ENCODE peak calls at places on chromosome 11, in nine cellular contexts. R is prostate gland, K is PC-3, J is neuronal stem cell, V is endodermal cell, L is kidney, H is IMR-90, G is H9, M is stomach. A is an unnamed sample.

GRCh38 chr11:116078101-116078561 is 573.9 kb upstream of the CADM1 start:
- DNase-seq in R (no peak), K (no peak), J (peak), V (peak), L (no peak), H (peak), G (peak), M (no peak), A (no peak)

GRCh38 chr11:46601129-46601528 is 7.3 kb upstream of the AMBRA1 start:
- DNase-seq in R (no peak), K (no peak), J (no peak), V (no peak), L (no peak), H (peak), G (no peak), M (no peak), A (no peak)

GRCh38 chr11:57407010-57407409 is 16.6 kb upstream of the PRG2 start:
- DNase-seq in R (no peak), K (no peak), J (no peak), V (no peak), L (no peak), H (no peak), G (no peak), M (no peak), A (no peak)

GRCh38 chr11:119055901-119056300 is 1.1 kb downstream of the HYOU1 start:
- DNase-seq in R (no peak), K (peak), J (no peak), V (peak), L (no peak), H (peak), G (no peak), M (no peak), A (no peak)

GRCh38 chr11:48024635-48025071 is 44.3 kb downstream of the PTPRJ start:
- DNase-seq in R (no peak), K (no peak), J (no peak), V (no peak), L (no peak), H (no peak), G (no peak), M (no peak), A (no peak)

GRCh38 chr11:63510360-63511130 is 4.7 kb downstream of the LGALS12 start:
- DNase-seq in R (no peak), K (no peak), J (no peak), V (no peak), L (no peak), H (no peak), G (no peak), M (peak), A (peak)

GRCh38 chr11:111922803-111923202 is 4.1 kb downstream of the C11orf52 start:
- DNase-seq in R (peak), K (peak), J (no peak), V (no peak), L (no peak), H (peak), G (no peak), M (peak), A (no peak)

GRCh38 chr11:13446444-13446843 is 16.6 kb downstream of the BTBD10 start:
- DNase-seq in R (no peak), K (peak), J (no peak), V (no peak), L (no peak), H (peak), G (no peak), M (no peak), A (no peak)

GRCh38 chr11:88680806-88681205 is 343.3 kb upstream of the CTSC start:
- DNase-seq in R (no peak), K (peak), J (no peak), V (no peak), L (no peak), H (peak), G (no peak), M (no peak), A (no peak)

GRCh38 chr11:79438631-79439429 is 2.0 kb downstream of the TENM4 start:
- DNase-seq in R (no peak), K (no peak), J (peak), V (peak), L (no peak), H (peak), G (peak), M (no peak), A (peak)

GRCh38 chr11:46659908-46660307 is 40.5 kb downstream of the ARHGAP1 start:
- DNase-seq in R (no peak), K (no peak), J (no peak), V (no peak), L (no peak), H (peak), G (no peak), M (no peak), A (no peak)

GRCh38 chr11:32885556-32885955 is 7.1 kb upstream of the QSER1 start:
- DNase-seq in R (no peak), K (no peak), J (no peak), V (no peak), L (no peak), H (no peak), G (peak), M (no peak), A (no peak)

GRCh38 chr11:64842366-64842759 is 2.1 kb downstream of the CDC42BPG start:
- DNase-seq in R (no peak), K (peak), J (no peak), V (peak), L (no peak), H (no peak), G (no peak), M (no peak), A (no peak)

GRCh38 chr11:102120006-102120405 is 9.8 kb downstream of the YAP1 start:
- DNase-seq in R (no peak), K (peak), J (no peak), V (no peak), L (no peak), H (peak), G (no peak), M (no peak), A (no peak)

GRCh38 chr11:18036456-18036855 is 9.6 kb downstream of the TPH1 start:
- DNase-seq in R (no peak), K (no peak), J (no peak), V (no peak), L (no peak), H (no peak), G (no peak), M (no peak), A (no peak)
- H3K27ac ChIP-seq in R (no peak), K (no peak), J (no peak), V (no peak), L (no peak), H (no peak), G (no peak), M (no peak), A (no peak)

GRCh38 chr11:99803501-99803900 is 782.8 kb downstream of the CNTN5 start:
- DNase-seq in R (no peak), K (peak), J (no peak), V (no peak), L (no peak), H (no peak), G (no peak), M (no peak), A (no peak)
- H3K27ac ChIP-seq in R (no peak), K (no peak), J (no peak), V (no peak), L (no peak), H (no peak), G (no peak), M (no peak), A (no peak)

DNA sequence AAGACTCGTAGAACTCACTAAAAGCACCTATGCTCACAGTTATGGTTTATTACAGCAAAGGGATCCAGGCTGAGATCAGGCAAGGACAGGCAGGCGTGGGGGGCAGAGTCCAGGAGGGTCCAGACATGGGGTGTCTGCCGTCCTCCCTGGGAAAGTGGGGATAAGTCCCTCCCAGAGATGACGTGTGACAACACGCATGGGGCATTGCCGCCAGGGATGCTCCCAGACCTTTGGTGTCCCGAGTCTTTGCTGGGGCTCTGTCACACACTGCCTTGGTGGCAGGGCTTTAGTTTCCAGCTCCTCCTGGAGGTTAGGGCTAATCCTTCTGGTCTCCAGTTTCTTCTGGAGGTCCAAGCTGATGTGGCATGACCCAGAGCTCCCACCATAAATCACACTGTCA is 226.7 kb downstream of the CTTN start:
- DNase-seq in R (no peak), K (no peak), J (no peak), V (no peak), L (no peak), H (no peak), G (no peak), M (no peak), A (no peak)
- H3K27ac ChIP-seq in R (no peak), K (no peak), J (no peak), V (no peak), L (no peak), H (no peak), G (no peak), M (no peak), A (no peak)

DNA sequence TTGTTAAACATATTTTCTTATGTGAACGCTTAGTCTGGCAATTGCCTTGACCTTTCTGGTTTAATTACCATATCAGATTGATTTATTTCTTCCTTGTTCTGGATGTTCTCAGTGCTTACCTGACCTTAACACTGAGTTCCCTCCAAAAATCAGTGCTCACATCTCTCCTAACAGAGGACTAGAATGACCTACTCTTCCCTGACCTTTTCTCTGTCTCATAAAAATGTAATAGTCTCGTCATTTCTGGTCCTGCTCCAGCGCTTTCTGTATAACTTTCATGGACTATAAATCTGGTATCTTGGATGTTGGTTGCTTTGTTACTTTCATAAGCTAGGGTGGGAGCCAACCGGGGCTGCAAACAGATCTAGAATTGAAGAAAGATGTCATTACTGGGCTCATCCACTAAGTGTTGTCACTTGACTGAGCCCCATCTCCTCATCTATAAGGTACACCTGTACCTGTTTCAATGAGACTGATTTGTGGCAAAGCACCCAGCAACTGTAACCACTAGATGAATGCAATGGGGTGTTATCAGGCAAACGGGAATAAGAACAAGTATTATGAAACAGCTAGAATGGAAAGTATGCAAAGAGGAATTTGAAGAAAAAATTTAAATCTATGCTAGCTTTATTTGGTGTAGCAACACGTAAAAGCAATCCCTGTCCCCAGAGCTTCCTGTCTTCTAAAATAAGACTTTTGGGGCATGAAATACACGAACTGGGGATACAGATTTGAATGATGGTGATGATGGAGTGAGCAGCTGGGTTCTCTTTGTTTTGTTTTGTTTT is 2.4 kb downstream of the FADS2 start:
- DNase-seq in R (peak), K (no peak), J (no peak), V (no peak), L (no peak), H (peak), G (no peak), M (no peak), A (no peak)
- H3K27ac ChIP-seq in R (peak), K (no peak), J (no peak), V (no peak), L (peak), H (peak), G (no peak), M (peak), A (peak)

A was measured in upper lobe of right lung.